ENCODE peak calls at places on chromosomes 11 and 22, in four cellular contexts. C, D, B and F are unnamed samples. For H3K27me3 and H3K4me1, the result is how much of the 10 kb centered on the place peaks cover.

GRCh38 chr11:68999093-68999747 is 13.8 kb downstream of the MRGPRF start:
- DNase-seq in D (no peak), C (no peak), B (no peak), F (no peak)

GRCh38 chr11:83558281-83558680 is 272.1 kb upstream of the CCDC90B start:
- DNase-seq in C (no peak), D (no peak), B (no peak), F (no peak)

GRCh38 chr22:35648066-35649025 is at the start of gene APOL6:
- DNase-seq in C (peak), D (peak), B (no peak), F (no peak)

GRCh38 chr11:88404363-88404762 is 66.8 kb upstream of the CTSC start:
- DNase-seq in B (no peak), C (peak), D (no peak), F (no peak)

GRCh38 chr11:71332046-71332445 is 79.7 kb upstream of the SHANK2 start:
- DNase-seq in D (no peak), B (no peak), C (no peak), F (peak)

GRCh38 chr22:48488149-48488551 is 1339.5 kb downstream of the BRD1 start:
- DNase-seq in D (no peak), C (no peak), B (no peak), F (no peak)

GRCh38 chr11:123235687-123236261 is 40.7 kb upstream of the CLMP start:
- DNase-seq in D (no peak), B (no peak), C (no peak), F (no peak)

GRCh38 chr22:24834845-24835570 is 29.0 kb downstream of the SGSM1 start:
- DNase-seq in C (peak), D (no peak), B (no peak), F (no peak)

GRCh38 chr22:45302047-45302446 is 7.7 kb upstream of the FAM118A start:
- DNase-seq in C (peak), D (no peak), B (no peak), F (no peak)

GRCh38 chr11:65417702-65418430 is 4.7 kb upstream of the NEAT1 start:
- DNase-seq in C (peak), B (peak), D (no peak), F (peak)

GRCh38 chr11:128481135-128481534 is 106.2 kb downstream of the ETS1 start:
- DNase-seq in C (peak), D (no peak), B (no peak), F (no peak)

GRCh38 chr11:2929511-2929879 is 275 bp upstream of the PHLDA2 start:
- DNase-seq in D (peak), C (peak), B (peak), F (peak)

GRCh38 chr11:131544591-131544990 is 174.2 kb downstream of the NTM start:
- DNase-seq in B (no peak), C (no peak), D (no peak), F (no peak)

GRCh38 chr11:102111011-102111786 is 952 bp downstream of the YAP1 start:
- DNase-seq in D (peak), B (peak), C (peak), F (peak)

DNA sequence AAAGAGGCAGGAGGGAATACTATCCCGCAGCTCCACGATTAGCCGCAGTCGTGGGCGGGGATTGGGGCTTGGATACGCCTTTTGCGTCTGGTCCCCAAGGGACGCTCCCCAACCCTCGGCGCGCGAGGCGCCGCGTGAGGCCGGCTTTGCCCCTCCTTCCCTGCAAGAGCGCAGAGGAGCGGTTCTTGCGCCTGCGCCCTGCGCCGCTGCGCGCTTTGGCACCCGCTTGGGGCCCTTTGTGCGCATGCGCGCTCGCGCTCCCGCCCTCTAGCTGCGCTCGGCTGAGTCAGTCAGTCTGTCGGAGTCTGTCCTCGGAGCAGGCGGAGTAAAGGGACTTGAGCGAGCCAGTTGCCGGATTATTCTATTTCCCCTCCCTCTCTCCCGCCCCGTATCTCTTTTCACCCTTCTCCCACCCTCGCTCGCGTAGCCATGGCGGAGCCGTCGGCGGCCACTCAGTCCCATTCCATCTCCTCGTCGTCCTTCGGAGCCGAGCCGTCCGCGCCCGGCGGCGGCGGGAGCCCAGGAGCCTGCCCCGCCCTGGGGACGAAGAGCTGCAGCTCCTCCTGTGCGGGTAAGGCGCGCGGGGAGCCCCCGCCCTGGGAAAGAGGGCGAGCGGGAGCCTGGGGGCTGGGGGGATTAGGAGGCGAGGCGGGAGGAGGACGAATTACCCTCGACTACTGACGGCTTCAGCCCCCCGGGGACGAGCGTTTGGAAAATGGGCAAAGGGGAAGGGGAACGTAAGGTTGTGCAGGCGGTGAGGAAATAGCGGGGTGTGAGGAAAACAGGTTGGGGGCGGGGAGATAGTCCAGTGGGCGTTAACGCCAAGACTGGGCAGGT is at the start of gene RTN3:
- DNase-seq in C (peak), B (peak), D (peak), F (peak)
- TF ChIP-seq CTCF in C (peak), B (peak), D (peak), F (no peak)

GRCh38 chr11:124876818-124877630 is 11.8 kb downstream of the ROBO3 start:
- DNase-seq in C (no peak), B (no peak), D (no peak), F (no peak)

GRCh38 chr11:124878497-124879228 is 13.4 kb downstream of the ROBO3 start:
- DNase-seq in D (no peak), C (no peak), B (no peak), F (no peak)

GRCh38 chr11:124879229-124879998 is 14.2 kb downstream of the ROBO3 start:
- DNase-seq in C (no peak), D (no peak), B (no peak), F (no peak)

GRCh38 chr11:124875943-124876817 is 10.9 kb downstream of the ROBO3 start:
- DNase-seq in B (peak), C (peak), D (peak), F (peak)

GRCh38 chr11:124877631-124878496 is 12.6 kb downstream of the ROBO3 start:
- DNase-seq in C (no peak), B (no peak), D (no peak), F (no peak)
- H3K27me3 ChIP-seq in C (under half), B (under half), D (under half), F (under half)

GRCh38 chr11:46107780-46108179 is 13.5 kb downstream of the PHF21A start:
- DNase-seq in B (no peak), C (no peak), D (no peak), F (no peak)
- H3K4me1 ChIP-seq in B (half or more), C (under half), D (under half), F (under half)

DNA sequence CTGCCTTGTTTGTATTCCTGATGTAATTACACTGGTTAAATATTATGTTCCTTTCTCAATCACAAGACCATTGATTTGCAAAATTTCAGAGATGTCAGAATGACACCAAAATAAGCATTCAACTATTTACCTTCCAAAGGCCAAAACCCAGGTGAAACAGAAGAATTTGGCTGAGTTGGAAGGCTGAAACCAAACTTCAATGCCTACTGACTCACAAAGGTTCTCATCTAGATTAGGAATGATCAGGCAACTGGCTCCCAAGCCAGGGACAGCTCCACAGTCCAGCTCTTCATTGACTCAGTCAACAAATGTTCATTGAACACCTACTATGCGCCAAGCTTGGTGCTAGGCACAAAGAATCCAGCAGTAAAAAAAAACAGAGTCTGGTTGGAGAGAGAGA is 13.4 kb upstream of the SLC35C1 start:
- DNase-seq in D (no peak), B (no peak), C (no peak), F (no peak)
- TF ChIP-seq CTCF in D (no peak), B (no peak), C (no peak), F (no peak)

GRCh38 chr22:20175597-20175900 is 24.7 kb upstream of the CCDC188 start:
- DNase-seq in C (no peak), B (no peak), D (no peak), F (no peak)
- H3K27me3 ChIP-seq in C (under half), B (under half), D (under half), F (under half)